ENCODE peak calls at places on chromosomes 13 and 19, in nine cellular contexts. W is stimulated activated CD8-positive, alpha-beta memory T cell treated with anti-CD3 and anti-CD28 coated beads, Interleukin-4, amount 100 ng/mL, for 1 hour; M is T-helper 9 cell; T is AG10803; D is activated CD8-positive, alpha-beta memory T cell treated with anti-CD3 and anti-CD28 coated beads, Interleukin-2, amount 50 U/mL, for 4 hours; K is pons; L is activated gamma-delta T cell; H is CD14-positive monocyte; Z is central memory CD8-positive, alpha-beta T cell. A is an unnamed sample.

GRCh38 chr19:48720613-48721296 is 1.2 kb upstream of the MAMSTR start:
- DNase-seq in H (peak), W (peak), D (peak), Z (peak), K (peak), M (peak), L (peak), T (peak), A (peak)

GRCh38 chr13:95956589-95957148 is 96.5 kb downstream of the UGGT2 start:
- DNase-seq in L (no peak), W (no peak), D (no peak), T (peak), Z (no peak), M (no peak), H (no peak), K (no peak), A (no peak)

GRCh38 chr13:108858676-108859075 is 229.3 kb downstream of the MYO16 start:
- DNase-seq in K (no peak), Z (no peak), W (no peak), M (no peak), H (no peak), L (no peak), T (no peak), D (no peak), A (no peak)

GRCh38 chr13:25943081-25943480 is 108.7 kb downstream of the SHISA2 start:
- DNase-seq in T (no peak), Z (no peak), W (no peak), M (no peak), K (no peak), H (no peak), D (no peak), L (no peak), A (no peak)

GRCh38 chr19:2887391-2887914 is 13.3 kb upstream of the ZNF57 start:
- DNase-seq in D (no peak), L (no peak), W (no peak), T (peak), H (no peak), K (peak), M (no peak), Z (no peak), A (no peak)

GRCh38 chr19:18596752-18597157 is 8.2 kb downstream of the REX1BD start:
- DNase-seq in D (no peak), W (no peak), M (no peak), L (no peak), H (peak), K (no peak), T (peak), Z (no peak), A (peak)

GRCh38 chr19:40216013-40216776 is 2.0 kb downstream of the TTC9B start:
- DNase-seq in Z (no peak), D (no peak), W (no peak), H (no peak), M (no peak), K (no peak), T (no peak), L (no peak), A (no peak)

GRCh38 chr19:55553217-55554182 is 8.2 kb upstream of the SBK3 start:
- DNase-seq in D (no peak), M (no peak), T (no peak), H (no peak), L (no peak), Z (no peak), W (no peak), K (no peak), A (no peak)

GRCh38 chr13:25286308-25286968 is 850 bp downstream of the MTMR6 start:
- DNase-seq in L (no peak), M (peak), Z (peak), W (no peak), K (peak), D (no peak), T (peak), H (peak), A (no peak)

GRCh38 chr19:29303035-29303706 is 90.2 kb upstream of the UQCRFS1 start:
- DNase-seq in D (no peak), H (no peak), M (no peak), W (no peak), T (no peak), Z (no peak), L (no peak), K (no peak), A (peak)

GRCh38 chr13:51534075-51534817 is 50.0 kb upstream of the WDFY2 start:
- DNase-seq in D (peak), W (no peak), K (peak), M (peak), L (no peak), Z (no peak), T (no peak), H (peak), A (no peak)

GRCh38 chr19:46299004-46299509 is 2.2 kb downstream of the HIF3A start:
- DNase-seq in T (peak), M (no peak), L (no peak), D (no peak), W (no peak), K (peak), H (no peak), Z (no peak), A (peak)

GRCh38 chr19:34504809-34505291 is 23.3 kb downstream of the WTIP start:
- DNase-seq in L (no peak), W (no peak), M (no peak), D (no peak), K (no peak), Z (no peak), H (no peak), T (no peak), A (no peak)

GRCh38 chr19:39325778-39326680 is 5.4 kb upstream of the LRFN1 start:
- DNase-seq in K (no peak), D (no peak), W (no peak), T (peak), L (no peak), Z (no peak), H (no peak), M (no peak), A (no peak)

GRCh38 chr13:97020194-97020593 is 25.9 kb upstream of the OXGR1 start:
- DNase-seq in H (no peak), M (no peak), D (no peak), T (no peak), K (no peak), L (no peak), W (no peak), Z (no peak), A (no peak)

GRCh38 chr13:100334209-100334608 is 245.3 kb downstream of the PCCA start:
- DNase-seq in D (no peak), Z (no peak), H (no peak), M (no peak), K (no peak), L (no peak), T (no peak), W (no peak), A (no peak)

GRCh38 chr13:113746143-113746525 is 12.9 kb upstream of the TMEM255B start:
- DNase-seq in D (no peak), Z (no peak), M (no peak), W (no peak), L (no peak), T (no peak), K (peak), H (no peak), A (no peak)

GRCh38 chr13:84315527-84315926 is 433.3 kb upstream of the SLITRK1 start:
- DNase-seq in T (no peak), W (no peak), K (peak), Z (no peak), H (no peak), M (no peak), L (no peak), D (no peak), A (no peak)

GRCh38 chr19:31470229-31470939 is 121.1 kb upstream of the TSHZ3 start:
- DNase-seq in H (no peak), Z (no peak), K (no peak), L (no peak), D (no peak), M (no peak), T (no peak), W (no peak), A (no peak)

GRCh38 chr19:42191855-42192254 is 25.6 kb downstream of the DEDD2 start:
- DNase-seq in T (peak), K (no peak), M (no peak), D (no peak), W (no peak), H (peak), Z (no peak), L (no peak), A (no peak)

GRCh38 chr13:49830721-49831120 is 38.2 kb upstream of the KPNA3 start:
- DNase-seq in L (no peak), D (no peak), T (no peak), K (no peak), H (no peak), Z (no peak), M (no peak), W (no peak), A (no peak)

GRCh38 chr19:7478843-7479227 is 10.0 kb downstream of the PEX11G start:
- DNase-seq in H (no peak), M (no peak), T (no peak), Z (no peak), D (no peak), L (no peak), K (no peak), W (no peak), A (no peak)

GRCh38 chr19:47006496-47006895 is 13.1 kb upstream of the NPAS1 start:
- DNase-seq in L (no peak), M (no peak), K (no peak), T (no peak), Z (no peak), W (no peak), H (no peak), D (no peak), A (no peak)

GRCh38 chr19:13275016-13275722 is 125.0 kb downstream of the IER2 start:
- DNase-seq in M (no peak), K (no peak), H (no peak), T (no peak), Z (no peak), W (no peak), L (no peak), D (no peak), A (no peak)

GRCh38 chr13:29861694-29862110 is 11.3 kb upstream of the UBL3 start:
- DNase-seq in W (no peak), Z (no peak), M (no peak), T (peak), D (no peak), L (no peak), K (no peak), H (no peak), A (no peak)

GRCh38 chr13:73765651-73766384 is 368.4 kb downstream of the KLF12 start:
- DNase-seq in T (peak), L (no peak), D (peak), Z (peak), W (peak), M (peak), K (peak), H (peak), A (no peak)

GRCh38 chr13:45564108-45564507 is 51.4 kb downstream of the ERICH6B start:
- DNase-seq in Z (no peak), D (no peak), T (peak), L (no peak), M (no peak), H (no peak), W (no peak), K (peak), A (no peak)

GRCh38 chr19:1814391-1814790 is 2.3 kb upstream of the ATP8B3 start:
- DNase-seq in T (no peak), H (no peak), D (no peak), Z (no peak), W (no peak), K (no peak), L (no peak), M (no peak), A (no peak)

GRCh38 chr19:2533072-2533425 is 57.1 kb downstream of the GADD45B start:
- DNase-seq in M (no peak), L (no peak), T (no peak), D (no peak), W (no peak), K (no peak), Z (no peak), H (no peak), A (no peak)

GRCh38 chr19:41861098-41861768 is 1.2 kb downstream of the RPS19 start:
- DNase-seq in K (no peak), D (no peak), T (peak), H (no peak), Z (no peak), L (no peak), W (no peak), M (no peak), A (no peak)

GRCh38 chr19:9862897-9863296 is 27.8 kb downstream of the PIN1 start:
- DNase-seq in D (no peak), T (no peak), K (no peak), H (no peak), L (no peak), Z (no peak), W (no peak), M (no peak), A (no peak)

GRCh38 chr13:19185086-19185864 is 3.7 kb upstream of the TUBA3C start:
- DNase-seq in W (no peak), H (no peak), D (no peak), M (no peak), T (no peak), Z (no peak), K (no peak), L (no peak), A (peak)

GRCh38 chr19:44634785-44635184 is 8.9 kb upstream of the PVR start:
- DNase-seq in W (no peak), Z (no peak), T (no peak), H (no peak), D (no peak), L (no peak), M (no peak), K (no peak), A (no peak)

GRCh38 chr13:75326173-75327131 is 155.5 kb downstream of the TBC1D4 start:
- DNase-seq in T (peak), H (no peak), D (peak), K (no peak), W (no peak), Z (peak), M (peak), L (no peak), A (no peak)

GRCh38 chr13:65787087-65787486 is 1443.0 kb downstream of the PCDH9 start:
- DNase-seq in K (no peak), L (no peak), D (no peak), M (no peak), W (no peak), Z (no peak), T (peak), H (no peak), A (no peak)

GRCh38 chr19:609001-609340 is 19.3 kb downstream of the HCN2 start:
- DNase-seq in H (peak), W (no peak), D (no peak), T (no peak), M (no peak), K (peak), L (no peak), Z (no peak), A (no peak)